ENCODE peak calls at places on chromosome 21, in five cellular contexts. One of them, this sample, is unnamed.

GRCh38 chr21:35579520-35580293 is 480.6 kb downstream of the SETD4 start:
- DNase-seq in endodermal cell: no peak
- DNase-seq in HS-27A: no peak
- DNase-seq in skeletal muscle cell: no peak
- DNase-seq in COR-L47: no peak
- DNase-seq in this sample: no peak

GRCh38 chr21:32884062-32884461 is 112.5 kb upstream of the PAXBP1 start:
- DNase-seq in endodermal cell: peak
- DNase-seq in HS-27A: no peak
- DNase-seq in skeletal muscle cell: no peak
- DNase-seq in COR-L47: no peak
- DNase-seq in this sample: no peak

GRCh38 chr21:44991538-44992483 is 52.0 kb downstream of the SLX9 start:
- DNase-seq in endodermal cell: no peak
- DNase-seq in HS-27A: no peak
- DNase-seq in skeletal muscle cell: no peak
- DNase-seq in COR-L47: no peak
- DNase-seq in this sample: no peak

GRCh38 chr21:41856572-41856971 is 22.6 kb downstream of the PRDM15 start:
- DNase-seq in endodermal cell: no peak
- DNase-seq in HS-27A: no peak
- DNase-seq in skeletal muscle cell: no peak
- DNase-seq in COR-L47: no peak
- DNase-seq in this sample: no peak

GRCh38 chr21:33025471-33026298 is at the start of gene OLIG2:
- DNase-seq in endodermal cell: peak
- DNase-seq in HS-27A: no peak
- DNase-seq in skeletal muscle cell: no peak
- DNase-seq in COR-L47: no peak
- DNase-seq in this sample: no peak

GRCh38 chr21:44709426-44710293 is 1.7 kb downstream of the TSPEAR start:
- DNase-seq in endodermal cell: peak
- DNase-seq in HS-27A: no peak
- DNase-seq in skeletal muscle cell: no peak
- DNase-seq in COR-L47: peak
- DNase-seq in this sample: no peak

GRCh38 chr21:39385299-39386145 is 36.6 kb upstream of the HMGN1 start:
- DNase-seq in endodermal cell: no peak
- DNase-seq in HS-27A: no peak
- DNase-seq in skeletal muscle cell: peak
- DNase-seq in COR-L47: peak
- DNase-seq in this sample: peak

GRCh38 chr21:27476696-27477095 is 509.8 kb upstream of the ADAMTS5 start:
- DNase-seq in endodermal cell: no peak
- DNase-seq in HS-27A: no peak
- DNase-seq in skeletal muscle cell: no peak
- DNase-seq in COR-L47: no peak
- DNase-seq in this sample: no peak

GRCh38 chr21:23853796-23854379 is 1753.4 kb downstream of the MRPL39 start:
- DNase-seq in endodermal cell: no peak
- DNase-seq in HS-27A: no peak
- DNase-seq in skeletal muscle cell: no peak
- DNase-seq in COR-L47: peak
- DNase-seq in this sample: peak

GRCh38 chr21:46399686-46400085 is 59.0 kb upstream of the DIP2A start:
- DNase-seq in endodermal cell: no peak
- DNase-seq in HS-27A: no peak
- DNase-seq in skeletal muscle cell: no peak
- DNase-seq in COR-L47: no peak
- DNase-seq in this sample: no peak

GRCh38 chr21:33712022-33712803 is 69.9 kb downstream of the ITSN1 start:
- DNase-seq in endodermal cell: no peak
- DNase-seq in HS-27A: no peak
- DNase-seq in skeletal muscle cell: no peak
- DNase-seq in COR-L47: no peak
- DNase-seq in this sample: no peak

GRCh38 chr21:34282223-34282622 is 81.6 kb upstream of the KCNE2 start:
- DNase-seq in endodermal cell: no peak
- DNase-seq in HS-27A: no peak
- DNase-seq in skeletal muscle cell: no peak
- DNase-seq in COR-L47: no peak
- DNase-seq in this sample: no peak

GRCh38 chr21:42386034-42386591 is 9.7 kb downstream of the TMPRSS3 start:
- DNase-seq in endodermal cell: no peak
- DNase-seq in HS-27A: no peak
- DNase-seq in skeletal muscle cell: no peak
- DNase-seq in COR-L47: no peak
- DNase-seq in this sample: no peak

GRCh38 chr21:36169465-36170128 is 13.0 kb downstream of the DOP1B start:
- DNase-seq in endodermal cell: peak
- DNase-seq in HS-27A: no peak
- DNase-seq in skeletal muscle cell: no peak
- DNase-seq in COR-L47: no peak
- DNase-seq in this sample: no peak

GRCh38 chr21:20639026-20639425 is 359.2 kb upstream of the NCAM2 start:
- DNase-seq in endodermal cell: no peak
- DNase-seq in HS-27A: no peak
- DNase-seq in skeletal muscle cell: peak
- DNase-seq in COR-L47: no peak
- DNase-seq in this sample: no peak

GRCh38 chr21:44875341-44875740 is 1.9 kb upstream of the PTTG1IP start:
- DNase-seq in endodermal cell: no peak
- DNase-seq in HS-27A: no peak
- DNase-seq in skeletal muscle cell: no peak
- DNase-seq in COR-L47: no peak
- DNase-seq in this sample: no peak

GRCh38 chr21:46027855-46028493 is 46.4 kb downstream of the COL6A1 start:
- DNase-seq in endodermal cell: no peak
- DNase-seq in HS-27A: no peak
- DNase-seq in skeletal muscle cell: no peak
- DNase-seq in COR-L47: no peak
- DNase-seq in this sample: no peak

GRCh38 chr21:16193758-16194606 is 464.2 kb downstream of the USP25 start:
- DNase-seq in endodermal cell: peak
- DNase-seq in HS-27A: peak
- DNase-seq in skeletal muscle cell: peak
- DNase-seq in COR-L47: no peak
- DNase-seq in this sample: no peak